ENCODE peak calls at places on chromosome X, in seven cellular contexts. J is HEK293T, S is H4, N is smooth muscle cell of the brain vasculature, K is ELR, W is aorta, I is fibroblast of pulmonary artery. X is an unnamed sample.

GRCh38 chrX:7108995-7109634 is 38.4 kb upstream of the STS start:
- DNase-seq in N (no peak), K (no peak), S (no peak), J (no peak), W (no peak), I (peak), X (no peak)

GRCh38 chrX:14017399-14017798 is 12.3 kb downstream of the GEMIN8 start:
- DNase-seq in N (no peak), I (no peak), J (no peak), K (no peak), S (no peak), W (no peak), X (no peak)

GRCh38 chrX:87813566-87813965 is 296.0 kb downstream of the KLHL4 start:
- DNase-seq in W (no peak), S (no peak), I (no peak), K (no peak), N (no peak), J (no peak), X (no peak)

GRCh38 chrX:46310815-46311497 is 234.3 kb downstream of the ZNF674 start:
- DNase-seq in J (no peak), K (no peak), N (no peak), S (no peak), W (no peak), I (no peak), X (no peak)

GRCh38 chrX:123184199-123184857 is at the start of gene GRIA3:
- DNase-seq in N (no peak), S (no peak), K (no peak), I (no peak), J (no peak), W (peak), X (no peak)

GRCh38 chrX:135185795-135186443 is 14.7 kb upstream of the CT55 start:
- DNase-seq in J (peak), I (peak), K (peak), N (no peak), W (no peak), S (peak), X (no peak)

GRCh38 chrX:150887906-150888465 is 10.5 kb downstream of the CD99L2 start:
- DNase-seq in J (no peak), I (no peak), S (no peak), W (no peak), N (no peak), K (peak), X (no peak)

GRCh38 chrX:104195489-104196084 is 29.3 kb downstream of the FAM199X start:
- DNase-seq in K (peak), W (no peak), J (peak), S (peak), I (peak), N (peak), X (no peak)

GRCh38 chrX:133776072-133776471 is 209.3 kb downstream of the GPC3 start:
- DNase-seq in J (peak), W (no peak), S (no peak), I (no peak), N (no peak), K (no peak), X (no peak)

GRCh38 chrX:31524182-31524581 is 452.3 kb upstream of the FTHL17 start:
- DNase-seq in W (no peak), N (no peak), K (no peak), I (peak), S (no peak), J (no peak), X (no peak)

GRCh38 chrX:102720237-102721168 is at the start of gene GPRASP3:
- DNase-seq in N (no peak), I (peak), S (peak), J (peak), W (peak), K (peak), X (peak)

GRCh38 chrX:134362560-134363089 is 97.3 kb upstream of the HPRT1 start:
- DNase-seq in N (no peak), S (no peak), I (no peak), K (no peak), W (no peak), J (no peak), X (no peak)

GRCh38 chrX:154603438-154604430 is 15.3 kb downstream of the CTAG1B start:
- DNase-seq in K (peak), N (no peak), W (no peak), I (peak), S (peak), J (peak), X (no peak)

GRCh38 chrX:22950278-22951266 is 49.2 kb upstream of the DDX53 start:
- DNase-seq in W (no peak), K (peak), N (peak), J (no peak), I (peak), S (peak), X (peak)

GRCh38 chrX:14630724-14631123 is 101.4 kb downstream of the GLRA2 start:
- DNase-seq in K (no peak), S (no peak), J (no peak), W (no peak), I (no peak), N (no peak), X (no peak)

GRCh38 chrX:14875624-14876023 is 2.4 kb downstream of the MOSPD2 start:
- DNase-seq in I (no peak), J (no peak), N (no peak), S (no peak), K (no peak), W (no peak), X (no peak)

GRCh38 chrX:128287693-128288092 is 235.5 kb upstream of the ACTRT1 start:
- DNase-seq in S (no peak), K (no peak), W (no peak), N (no peak), I (no peak), J (no peak), X (no peak)

GRCh38 chrX:131816551-131817136 is 206.5 kb upstream of the STK26 start:
- DNase-seq in I (no peak), W (no peak), K (peak), S (peak), N (peak), J (peak), X (peak)

GRCh38 chrX:73940893-73941470 is 363.0 kb upstream of the ZCCHC13 start:
- DNase-seq in J (no peak), S (no peak), N (no peak), K (no peak), I (peak), W (no peak), X (no peak)

GRCh38 chrX:35499071-35499862 is 298.9 kb upstream of the MAGEB16 start:
- DNase-seq in S (no peak), W (peak), K (no peak), J (no peak), I (no peak), N (no peak), X (no peak)

GRCh38 chrX:108022491-108023089 is 22.3 kb upstream of the VSIG1 start:
- DNase-seq in K (peak), W (no peak), S (no peak), I (peak), J (no peak), N (no peak), X (no peak)

GRCh38 chrX:74493806-74494205 is 72.5 kb downstream of the SLC16A2 start:
- DNase-seq in J (no peak), S (no peak), I (no peak), W (no peak), N (no peak), K (no peak), X (no peak)

GRCh38 chrX:132489256-132490085 is 633 bp upstream of the MBNL3 start:
- DNase-seq in J (peak), S (peak), K (peak), I (peak), N (no peak), W (peak), X (peak)

GRCh38 chrX:50643525-50644137 is 170.4 kb downstream of the SHROOM4 start:
- DNase-seq in W (no peak), J (no peak), I (peak), K (no peak), N (no peak), S (no peak), X (no peak)

GRCh38 chrX:17078031-17078730 is 131.7 kb downstream of the REPS2 start:
- DNase-seq in K (peak), S (peak), J (no peak), W (no peak), I (peak), N (no peak), X (no peak)